ENCODE peak calls at places on chromosomes 2 and 18, in nine cellular contexts. Z is colonic mucosa, T is lower lobe of right lung, V is kidney, Y is neural progenitor cell, R is DND-41, B is Peyer's patch, I is A549, G is astrocyte. A is an unnamed sample. For H3K9me3, the result is how much of the 10 kb centered on the place peaks cover.

GRCh38 chr2:199975297-199975895 is 20.0 kb downstream of the MAIP1 start:
- DNase-seq in T (no peak), V (no peak), Z (no peak), I (no peak), G (no peak), Y (no peak), B (no peak), R (no peak), A (no peak)

GRCh38 chr2:197677483-197677882 is 2.1 kb upstream of the RFTN2 start:
- DNase-seq in T (no peak), Y (no peak), R (no peak), G (no peak), V (no peak), B (no peak), I (no peak), Z (no peak), A (no peak)

GRCh38 chr2:239216614-239217273 is 184.1 kb downstream of the HDAC4 start:
- DNase-seq in Y (no peak), I (no peak), V (peak), B (no peak), G (no peak), T (no peak), Z (no peak), R (no peak), A (no peak)

GRCh38 chr18:76847926-76848325 is 25.6 kb downstream of the ZNF236 start:
- DNase-seq in R (no peak), Y (peak), G (no peak), V (no peak), I (no peak), T (no peak), B (no peak), Z (no peak), A (no peak)

GRCh38 chr2:192544371-192544955 is 349.7 kb upstream of the TMEFF2 start:
- DNase-seq in Y (no peak), Z (no peak), V (no peak), B (no peak), T (no peak), I (no peak), R (no peak), G (peak), A (peak)

GRCh38 chr2:189350515-189351209 is 90.6 kb upstream of the WDR75 start:
- DNase-seq in Y (no peak), I (no peak), V (no peak), G (peak), R (no peak), T (no peak), Z (no peak), B (no peak), A (peak)

GRCh38 chr2:234257859-234258561 is 207.5 kb downstream of the SPP2 start:
- DNase-seq in Y (peak), Z (peak), T (no peak), G (peak), I (peak), B (peak), V (peak), R (peak), A (peak)

GRCh38 chr2:53593891-53594585 is 173.6 kb upstream of the CHAC2 start:
- DNase-seq in Z (no peak), V (no peak), G (peak), R (no peak), Y (no peak), I (no peak), B (no peak), T (no peak), A (peak)

GRCh38 chr2:227871375-227871788 is at the start of gene DAW1:
- DNase-seq in Y (no peak), G (peak), V (peak), Z (peak), T (peak), I (no peak), B (peak), R (no peak), A (no peak)

GRCh38 chr18:22044474-22045220 is 124.7 kb upstream of the GATA6 start:
- DNase-seq in R (no peak), G (no peak), Z (peak), Y (no peak), B (peak), V (no peak), I (no peak), T (no peak), A (no peak)

GRCh38 chr18:56001576-56001975 is 413.6 kb upstream of the TCF4 start:
- DNase-seq in B (no peak), G (peak), R (no peak), Y (no peak), V (no peak), I (no peak), T (no peak), Z (no peak), A (no peak)

GRCh38 chr18:55999641-56000040 is 411.6 kb upstream of the TCF4 start:
- DNase-seq in Z (no peak), Y (peak), T (no peak), V (no peak), G (no peak), I (no peak), B (no peak), R (no peak), A (no peak)

GRCh38 chr18:56000041-56000440 is 412.0 kb upstream of the TCF4 start:
- DNase-seq in Z (no peak), T (no peak), V (no peak), R (no peak), G (no peak), B (no peak), I (no peak), Y (no peak), A (no peak)

GRCh38 chr18:56003651-56004050 is 415.7 kb upstream of the TCF4 start:
- DNase-seq in Z (no peak), B (no peak), G (peak), R (no peak), I (no peak), T (no peak), Y (peak), V (no peak), A (no peak)

DNA sequence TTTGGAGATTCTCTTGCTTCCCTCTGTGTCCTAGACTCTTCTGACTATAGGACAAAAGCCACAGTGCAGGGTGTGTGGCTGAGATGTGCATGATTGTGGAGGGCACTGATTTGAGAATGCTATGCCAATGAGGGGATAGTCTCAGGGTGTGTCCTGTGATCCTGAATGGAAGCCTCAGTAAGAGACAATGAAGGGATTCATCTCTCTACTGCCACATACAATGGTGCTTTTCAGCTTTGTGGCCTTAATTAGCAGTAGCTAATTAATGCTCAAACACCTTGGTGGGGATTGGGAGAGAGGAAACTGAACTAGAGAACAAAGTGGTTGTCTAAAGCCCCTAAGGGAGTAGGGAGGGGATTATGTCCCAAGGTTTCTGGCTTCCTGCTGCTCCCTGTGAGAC is 415.0 kb upstream of the TCF4 start:
- DNase-seq in B (no peak), Z (no peak), V (no peak), T (no peak), Y (peak), I (no peak), R (no peak), G (no peak), A (no peak)
- H3K9me3 ChIP-seq in B (under half), Z (under half), V (under half), T (under half), Y (under half), I (under half), R (under half), G (under half), A (under half)

GRCh38 chr18:50170004-50170403 is 24.9 kb downstream of the MYO5B start:
- DNase-seq in R (no peak), G (no peak), Y (peak), Z (no peak), B (no peak), V (no peak), I (no peak), T (no peak), A (no peak)
- TF ChIP-seq CTCF in R (no peak), G (peak), Y (peak), Z (no peak), B (no peak), V (no peak), I (no peak), T (no peak), A (no peak)

GRCh38 chr18:79887181-79888000 is 64.1 kb downstream of the SLC66A2 start:
- DNase-seq in Y (no peak), G (no peak), V (peak), I (no peak), Z (no peak), R (no peak), T (peak), B (no peak), A (no peak)
- H3K9me3 ChIP-seq in Y (under half), G (under half), V (under half), I (under half), Z (under half), R (under half), T (under half), B (under half), A (half or more)

GRCh38 chr2:30197570-30197969 is 33.8 kb upstream of the LBH start:
- DNase-seq in Z (no peak), V (no peak), I (no peak), G (no peak), Y (peak), B (no peak), R (no peak), T (no peak), A (no peak)
- TF ChIP-seq CTCF in Z (no peak), V (no peak), I (no peak), G (no peak), Y (peak), B (no peak), R (no peak), T (no peak), A (no peak)

DNA sequence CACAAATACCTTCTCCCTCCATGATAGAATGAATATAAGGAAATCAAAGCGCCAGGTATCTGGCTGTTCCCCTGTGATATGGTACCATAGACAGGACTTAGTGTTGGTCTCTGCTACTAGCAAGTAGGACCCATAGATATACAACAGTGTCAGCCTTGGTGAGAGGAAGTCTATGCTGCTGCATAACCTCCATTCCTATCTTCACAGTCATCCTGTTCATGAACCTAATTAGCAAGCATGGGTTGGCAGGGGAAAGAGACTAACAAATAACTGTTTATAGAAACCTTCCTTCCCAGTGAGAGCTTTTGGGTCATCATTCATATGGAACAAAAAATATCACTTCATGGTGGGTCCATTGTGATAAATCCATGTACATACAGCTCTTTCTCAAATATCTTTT is 188.9 kb upstream of the FAM98A start:
- DNase-seq in B (no peak), G (peak), Z (no peak), T (no peak), Y (no peak), V (no peak), I (no peak), R (no peak), A (no peak)
- H3K9me3 ChIP-seq in B (under half), G (under half), Z (under half), T (under half), Y (under half), V (under half), I (under half), R (under half), A (under half)

GRCh38 chr2:67389788-67390187 is 7.3 kb upstream of the ETAA1 start:
- DNase-seq in Y (no peak), T (no peak), G (no peak), R (no peak), V (no peak), Z (no peak), B (no peak), I (no peak), A (no peak)

GRCh38 chr2:67394734-67395133 is 2.4 kb upstream of the ETAA1 start:
- DNase-seq in B (no peak), Y (no peak), T (no peak), G (peak), R (no peak), Z (no peak), I (no peak), V (no peak), A (peak)

GRCh38 chr2:67389286-67389685 is 7.8 kb upstream of the ETAA1 start:
- DNase-seq in I (no peak), R (no peak), B (no peak), V (no peak), Y (no peak), G (peak), Z (no peak), T (no peak), A (no peak)

GRCh38 chr2:67397143-67397986 is at the start of gene ETAA1:
- DNase-seq in I (peak), R (peak), V (peak), B (peak), T (peak), G (peak), Y (peak), Z (peak), A (peak)

GRCh38 chr2:67393237-67393636 is 3.9 kb upstream of the ETAA1 start:
- DNase-seq in I (no peak), T (no peak), V (no peak), Y (no peak), Z (no peak), G (no peak), R (no peak), B (no peak), A (no peak)
- TF ChIP-seq CTCF in I (no peak), T (no peak), V (no peak), Y (no peak), Z (no peak), G (no peak), R (no peak), B (no peak), A (no peak)

GRCh38 chr18:38473535-38473934 is 907.9 kb upstream of the CELF4 start:
- DNase-seq in R (no peak), I (no peak), B (no peak), Y (no peak), V (no peak), Z (no peak), G (no peak), T (no peak), A (no peak)
- H3K9me3 ChIP-seq in R (under half), I (under half), B (under half), Y (under half), V (under half), Z (under half), G (under half), T (under half), A (under half)

GRCh38 chr2:158755310-158755709 is 39.8 kb upstream of the DAPL1 start:
- DNase-seq in R (no peak), Z (no peak), G (no peak), Y (no peak), B (no peak), I (no peak), T (no peak), V (no peak), A (peak)

GRCh38 chr2:158753561-158754302 is 41.4 kb upstream of the DAPL1 start:
- DNase-seq in I (peak), T (no peak), G (peak), Z (peak), R (peak), Y (peak), B (peak), V (no peak), A (peak)

GRCh38 chr2:158755738-158756137 is 39.4 kb upstream of the DAPL1 start:
- DNase-seq in Y (peak), V (no peak), Z (no peak), I (no peak), R (no peak), G (no peak), B (no peak), T (no peak), A (no peak)

GRCh38 chr2:158756331-158756730 is 38.8 kb upstream of the DAPL1 start:
- DNase-seq in G (no peak), R (no peak), Z (no peak), B (no peak), I (no peak), V (no peak), T (no peak), Y (no peak), A (no peak)

DNA sequence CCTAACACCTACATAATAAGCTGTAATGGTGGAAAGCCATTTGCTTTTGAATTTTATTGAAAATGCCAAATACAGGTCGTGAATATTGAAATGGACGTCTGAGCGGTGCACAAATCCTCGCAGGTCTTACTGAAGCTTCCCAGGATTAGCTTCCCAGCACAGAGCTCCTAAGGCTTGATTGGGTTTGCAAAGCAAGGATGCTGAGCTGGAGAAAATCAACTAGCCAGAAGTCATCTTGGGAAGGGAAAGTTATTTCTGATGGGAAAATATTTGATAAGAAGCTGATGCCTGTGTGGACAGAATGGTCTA is 40.9 kb upstream of the DAPL1 start:
- DNase-seq in G (no peak), V (no peak), T (no peak), R (no peak), I (no peak), Y (no peak), B (no peak), Z (no peak), A (no peak)
- TF ChIP-seq CTCF in G (no peak), V (no peak), T (no peak), R (no peak), I (no peak), Y (no peak), B (no peak), Z (no peak), A (no peak)

GRCh38 chr2:224764565-224765236 is 48.5 kb upstream of the CCDC195 start:
- DNase-seq in R (peak), G (no peak), I (no peak), Z (no peak), Y (no peak), B (no peak), T (no peak), V (no peak), A (no peak)
- H3K9me3 ChIP-seq in R (under half), G (under half), I (under half), Z (under half), Y (under half), B (under half), T (under half), V (under half), A (under half)

GRCh38 chr18:24456549-24456948 is 3.9 kb upstream of the HRH4 start:
- DNase-seq in I (no peak), V (no peak), T (no peak), G (no peak), R (no peak), B (no peak), Z (no peak), Y (no peak), A (no peak)
- TF ChIP-seq CTCF in I (no peak), V (no peak), T (no peak), G (no peak), R (no peak), B (no peak), Z (no peak), Y (no peak), A (no peak)

A was measured in mammary epithelial cell.